ENCODE peak calls at places on chromosomes 2 and 18, in seven cellular contexts. X is neural progenitor cell; B is transverse colon; I is CD8-positive, alpha-beta T cell; C is adrenal gland; E is astrocyte; W is fibroblast of lung. F is an unnamed sample. For H3K27me3, the result is how much of the 10 kb centered on the place peaks cover.

GRCh38 chr2:104857262-104858221 is 3.6 kb downstream of the POU3F3 start:
- DNase-seq in X (peak), B (no peak), I (no peak), C (no peak), E (no peak), W (peak), F (no peak)

GRCh38 chr2:76721226-76721625 is 801.0 kb downstream of the LRRTM4 start:
- DNase-seq in X (no peak), B (no peak), I (no peak), C (no peak), E (no peak), W (no peak), F (no peak)

GRCh38 chr2:42100696-42101585 is 53.1 kb downstream of the PKDCC start:
- DNase-seq in X (peak), B (peak), I (peak), C (peak), E (peak), W (peak), F (peak)

GRCh38 chr2:226581661-226582060 is 218.0 kb downstream of the IRS1 start:
- DNase-seq in X (no peak), B (no peak), I (no peak), C (no peak), E (peak), W (peak), F (no peak)

GRCh38 chr2:3605013-3605961 is 10.4 kb downstream of the COLEC11 start:
- DNase-seq in X (no peak), B (no peak), I (no peak), C (peak), E (peak), W (peak), F (peak)

GRCh38 chr2:241506793-241507429 is 1.5 kb downstream of the STK25 start:
- DNase-seq in X (no peak), B (no peak), I (no peak), C (no peak), E (no peak), W (no peak), F (peak)

GRCh38 chr2:111632661-111633060 is 251.3 kb downstream of the ANAPC1 start:
- DNase-seq in X (no peak), B (no peak), I (peak), C (no peak), E (no peak), W (no peak), F (no peak)

GRCh38 chr2:20637147-20637546 is 13.8 kb downstream of the HS1BP3 start:
- DNase-seq in X (no peak), B (no peak), I (no peak), C (peak), E (no peak), W (peak), F (no peak)

GRCh38 chr2:157722580-157723234 is 94.0 kb upstream of the ACVR1C start:
- DNase-seq in X (peak), B (no peak), I (no peak), C (no peak), E (peak), W (peak), F (peak)

GRCh38 chr2:106120432-106120831 is 73.7 kb downstream of the UXS1 start:
- DNase-seq in X (no peak), B (no peak), I (no peak), C (no peak), E (no peak), W (no peak), F (no peak)

GRCh38 chr2:62691186-62691585 is 14.3 kb upstream of the EHBP1 start:
- DNase-seq in X (no peak), B (no peak), I (no peak), C (no peak), E (no peak), W (no peak), F (no peak)

GRCh38 chr2:75560768-75561565 is at the start of gene EVA1A:
- DNase-seq in X (peak), B (peak), I (no peak), C (no peak), E (peak), W (peak), F (peak)

GRCh38 chr2:237414056-237414661 is at the start of gene COL6A3:
- DNase-seq in X (no peak), B (peak), I (no peak), C (peak), E (peak), W (peak), F (no peak)

GRCh38 chr2:165687376-165687775 is 106.7 kb downstream of the GALNT3 start:
- DNase-seq in X (no peak), B (no peak), I (no peak), C (no peak), E (peak), W (peak), F (no peak)

DNA sequence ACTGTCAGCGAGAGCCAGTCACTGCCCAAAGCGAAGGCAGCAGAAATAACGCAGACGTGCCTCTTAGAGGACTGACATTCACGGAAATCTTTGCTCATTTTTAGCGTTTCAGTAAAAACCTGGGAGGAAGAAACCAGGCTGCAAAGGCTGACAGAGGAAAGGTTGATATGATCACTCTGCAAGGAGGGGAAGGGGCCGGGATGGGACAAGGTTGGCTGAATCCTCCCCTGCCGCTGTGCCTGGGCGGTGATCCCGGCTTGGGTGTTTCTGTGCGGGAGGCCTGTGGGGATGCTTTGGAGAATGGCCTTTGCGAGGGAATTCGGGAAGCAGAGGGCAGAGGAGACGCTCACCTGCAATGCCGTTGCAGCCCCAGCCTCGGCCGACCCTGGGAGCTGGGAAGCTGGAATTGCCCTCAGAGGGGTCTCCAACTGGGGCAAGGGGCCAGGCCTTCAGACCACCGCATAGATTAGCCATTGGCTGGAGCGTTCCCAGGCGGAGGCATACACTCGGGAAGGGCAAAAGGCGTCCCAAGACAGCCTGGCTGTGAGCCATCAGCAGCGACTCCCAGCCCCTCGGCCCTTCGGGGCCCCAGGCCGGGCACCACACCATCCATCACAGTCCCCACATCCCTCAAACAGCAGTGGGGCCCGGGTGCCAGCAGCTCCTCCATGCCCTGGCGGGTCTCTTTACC is 111.7 kb upstream of the GPC1 start:
- DNase-seq in X (no peak), B (no peak), I (no peak), C (no peak), E (no peak), W (no peak), F (no peak)
- H3K27me3 ChIP-seq in X (under half), B (under half), I (under half), C (under half), E (under half), W (under half), F (half or more)

DNA sequence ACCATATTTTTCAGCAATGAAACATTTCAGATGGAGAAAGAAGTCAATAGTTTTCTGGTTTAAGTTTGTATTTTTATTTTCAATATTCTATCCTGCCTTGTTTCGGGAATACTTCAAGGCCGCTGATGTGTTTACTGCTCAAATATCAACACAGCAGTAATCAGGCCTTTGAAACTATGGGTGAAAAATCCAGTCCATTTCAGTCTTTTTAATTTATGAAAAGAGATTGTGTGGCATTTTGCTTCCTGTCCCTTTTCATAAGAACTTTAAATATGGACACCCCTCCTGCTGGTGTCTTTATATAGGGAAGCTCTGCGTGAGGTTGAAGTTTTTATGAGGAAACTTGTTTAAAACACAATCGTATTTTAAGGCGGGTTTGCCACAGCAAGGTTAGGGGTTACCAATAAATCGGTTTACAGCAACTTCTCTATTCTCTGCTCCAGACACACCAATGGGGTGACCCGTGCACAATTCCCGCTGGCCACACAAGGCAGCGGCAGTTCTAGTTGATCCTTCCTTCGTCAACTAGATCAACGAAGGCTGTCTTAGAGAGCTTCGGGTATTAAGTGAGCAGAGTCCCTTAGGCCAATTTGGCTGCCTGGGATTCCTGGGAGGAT is 1.2 kb upstream of the TANC1 start:
- DNase-seq in X (no peak), B (peak), I (no peak), C (peak), E (no peak), W (no peak), F (no peak)
- H3K27ac ChIP-seq in X (no peak), B (peak), I (no peak), C (peak), E (peak), W (peak), F (peak)

GRCh38 chr2:187003611-187004010 is 154.6 kb upstream of the ZSWIM2 start:
- DNase-seq in X (no peak), B (no peak), I (no peak), C (no peak), E (no peak), W (no peak), F (no peak)
- H3K4me3 ChIP-seq in X (no peak), B (no peak), I (no peak), C (no peak), E (peak), W (peak), F (no peak)

GRCh38 chr2:45011621-45012602 is 2.7 kb upstream of the SIX2 start:
- DNase-seq in X (no peak), B (no peak), I (no peak), C (no peak), E (no peak), W (no peak), F (no peak)

GRCh38 chr2:45010706-45011036 is 1.4 kb upstream of the SIX2 start:
- DNase-seq in X (peak), B (no peak), I (no peak), C (no peak), E (no peak), W (no peak), F (no peak)

GRCh38 chr2:45008296-45009129 is 739 bp downstream of the SIX2 start:
- DNase-seq in X (peak), B (no peak), I (no peak), C (no peak), E (no peak), W (peak), F (peak)

GRCh38 chr2:45009303-45009927 is at the start of gene SIX2:
- DNase-seq in X (peak), B (peak), I (no peak), C (peak), E (peak), W (peak), F (peak)

DNA sequence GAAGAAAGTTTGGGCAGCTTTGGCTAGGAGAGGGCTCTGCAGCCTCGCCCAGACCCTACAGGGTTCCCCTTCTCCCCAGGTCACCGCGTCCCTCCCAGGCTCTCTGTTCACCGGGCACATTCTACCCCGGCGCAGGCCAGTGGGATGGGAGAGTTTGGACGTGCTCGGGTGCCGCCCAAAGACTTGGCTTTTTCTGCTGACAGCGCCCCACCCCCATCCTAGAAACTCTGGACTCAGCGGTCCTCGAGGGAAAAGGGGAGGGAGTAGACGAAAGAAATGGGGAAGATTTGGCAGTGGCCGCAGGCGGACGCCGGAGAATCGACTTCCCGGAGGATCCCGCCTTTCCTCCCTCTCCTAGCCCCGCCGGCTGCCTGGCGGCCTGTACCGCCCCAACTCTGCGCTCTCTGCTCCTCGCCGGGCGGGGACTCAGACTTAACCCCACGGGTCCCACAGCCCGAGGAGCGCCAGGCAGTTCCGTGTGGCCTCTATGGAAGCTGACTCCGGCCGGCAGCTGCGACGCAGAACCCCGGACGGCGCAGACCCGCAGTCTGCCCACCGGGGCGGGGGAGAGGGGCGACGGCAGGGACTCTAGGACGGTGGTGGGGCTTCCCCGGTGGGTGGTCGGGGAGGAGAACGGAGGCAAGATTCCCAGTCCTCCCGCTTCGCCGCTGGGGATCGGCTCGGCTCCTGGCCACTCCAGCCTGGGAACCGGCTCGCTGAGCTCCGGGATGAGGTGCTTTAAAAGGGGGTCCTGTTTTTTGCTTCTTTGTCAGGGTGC is 865 bp upstream of the SIX2 start:
- DNase-seq in X (peak), B (peak), I (no peak), C (peak), E (no peak), W (peak), F (peak)
- H3K27me3 ChIP-seq in X (half or more), B (half or more), I (under half), C (half or more), E (half or more), W (half or more), F (under half)

DNA sequence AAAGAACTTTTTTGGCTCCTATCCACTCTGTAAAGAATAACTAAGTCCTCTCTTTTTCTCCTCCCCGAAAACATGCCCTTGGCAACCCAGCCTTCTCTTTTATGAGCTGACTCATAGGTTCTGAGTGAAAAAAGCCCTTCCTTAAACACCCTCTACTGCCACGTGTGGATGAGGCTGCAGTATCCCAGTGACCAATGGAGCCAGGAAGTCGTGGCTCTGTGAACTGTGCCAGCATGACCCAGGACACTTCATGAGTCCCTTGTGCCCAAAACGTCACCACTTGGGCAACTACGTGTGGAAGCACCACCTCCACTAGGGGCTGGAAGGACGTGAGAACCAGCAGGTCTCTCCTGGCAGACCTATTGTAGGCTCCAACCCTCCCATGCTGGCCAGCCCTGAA is 349.6 kb downstream of the TNS1 start:
- DNase-seq in X (no peak), B (peak), I (no peak), C (peak), E (peak), W (peak), F (peak)
- H3K27ac ChIP-seq in X (no peak), B (peak), I (no peak), C (no peak), E (peak), W (peak), F (peak)

DNA sequence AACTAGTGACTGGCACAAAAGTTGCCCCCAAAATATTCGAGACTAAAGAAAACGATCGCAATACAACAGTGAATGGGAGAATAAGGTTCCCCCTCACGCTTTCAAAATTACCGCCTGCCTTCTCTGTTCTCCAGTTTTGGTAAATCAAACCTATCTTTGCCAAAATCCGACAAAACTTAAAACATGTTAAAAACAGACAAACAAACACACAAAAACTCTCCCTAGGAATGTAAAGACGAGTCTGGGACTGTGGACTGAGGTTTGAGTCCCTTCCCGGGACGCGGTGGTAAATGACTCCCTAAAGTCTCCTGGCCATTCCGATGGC is 435 bp upstream of the IMPACT start:
- DNase-seq in X (no peak), B (no peak), I (no peak), C (no peak), E (no peak), W (no peak), F (no peak)
- H3K4me3 ChIP-seq in X (peak), B (peak), I (peak), C (peak), E (peak), W (peak), F (peak)

DNA sequence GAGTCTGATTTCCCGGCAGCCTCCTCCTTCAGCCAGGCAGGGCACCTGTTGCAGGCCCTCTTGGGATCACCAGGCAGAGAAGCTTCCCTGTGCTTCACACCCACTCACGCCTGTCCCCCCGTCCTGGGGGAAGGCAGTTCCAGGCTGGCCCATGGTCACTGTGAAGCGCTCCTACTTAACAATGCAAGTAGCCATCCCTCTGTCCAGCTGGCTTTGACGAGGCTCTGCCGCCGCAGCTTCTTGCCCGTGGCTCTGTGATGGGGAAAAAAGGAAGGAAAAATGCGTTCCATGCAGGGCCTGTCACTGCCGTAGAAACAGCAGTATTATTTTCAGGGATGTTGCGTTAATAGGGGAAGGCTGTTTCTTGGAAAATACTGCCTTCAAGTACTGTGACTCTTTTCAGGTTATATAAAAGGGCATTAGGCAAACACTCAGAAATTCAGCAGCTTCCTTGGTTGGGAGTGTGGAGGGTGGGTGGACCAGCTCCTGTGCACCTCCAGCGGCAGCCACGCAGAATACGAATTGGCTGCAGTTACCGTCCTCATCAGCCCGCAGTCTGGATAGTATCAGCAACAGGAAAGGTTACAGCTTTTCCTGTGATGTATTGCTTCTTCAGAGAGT is 232.3 kb downstream of the KLHL29 start:
- DNase-seq in X (no peak), B (peak), I (no peak), C (no peak), E (peak), W (peak), F (no peak)
- H3K27me3 ChIP-seq in X (under half), B (under half), I (under half), C (under half), E (under half), W (under half), F (under half)

DNA sequence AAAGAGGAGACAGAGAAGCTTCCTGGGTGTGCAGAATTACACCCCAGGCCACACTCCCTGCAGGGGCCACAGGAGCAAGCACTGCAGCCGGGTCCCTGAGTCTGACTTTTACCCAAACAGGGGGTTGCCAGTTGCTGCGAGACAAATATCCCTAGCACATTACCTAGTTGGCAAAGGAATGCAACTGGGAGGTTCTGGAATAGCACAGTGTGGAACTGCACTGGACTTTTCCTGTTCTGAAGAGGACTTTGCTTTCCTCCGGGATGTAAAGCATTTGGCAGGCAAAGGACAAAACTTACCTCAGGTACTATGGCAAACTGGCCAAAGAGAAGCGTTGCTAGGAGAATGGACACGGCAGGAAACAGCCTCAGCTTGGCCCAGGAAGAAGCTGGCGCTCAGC is 45.1 kb downstream of the BCL11A start:
- DNase-seq in X (no peak), B (no peak), I (no peak), C (no peak), E (no peak), W (no peak), F (no peak)
- H3K27ac ChIP-seq in X (no peak), B (peak), I (no peak), C (no peak), E (no peak), W (no peak), F (no peak)

DNA sequence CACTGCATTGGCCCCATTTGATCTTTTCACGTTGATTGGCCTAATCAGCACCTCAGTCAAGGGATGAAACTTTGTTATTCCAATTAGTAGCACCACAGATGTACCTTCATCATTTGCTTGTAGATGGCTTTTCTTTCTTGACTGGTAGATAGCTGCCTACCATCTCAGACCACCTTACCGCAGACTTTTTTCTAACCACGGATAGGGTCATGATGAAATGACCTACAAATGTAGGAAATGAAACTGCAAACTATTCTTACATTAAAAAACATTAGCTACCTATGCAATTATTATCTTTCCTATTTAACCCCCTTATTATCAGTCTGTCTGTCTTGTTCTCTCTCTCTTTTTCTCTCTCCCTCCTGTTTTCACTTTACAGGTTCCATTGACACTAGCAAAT is 22.4 kb upstream of the SLC25A52 start:
- DNase-seq in X (no peak), B (no peak), I (no peak), C (no peak), E (no peak), W (no peak), F (no peak)
- H3K4me3 ChIP-seq in X (no peak), B (no peak), I (no peak), C (no peak), E (no peak), W (no peak), F (no peak)

F was measured in PC-3.